ENCODE peak calls at places on chromosome 16, in nine cellular contexts. Y is Peyer's patch, J is lower lobe of right lung, Z is type B pancreatic cell, O is keratinocyte, H is H9, M is nephron progenitor cell, S is uterus, C is AG09309. T is an unnamed sample.

GRCh38 chr16:57744646-57744903 is 9.0 kb downstream of the KATNB1 start:
- DNase-seq in Y (no peak), J (peak), Z (no peak), O (no peak), H (no peak), M (no peak), S (no peak), C (no peak), T (no peak)

GRCh38 chr16:70433456-70434103 is 5.3 kb downstream of the ST3GAL2 start:
- DNase-seq in Y (no peak), J (no peak), Z (no peak), O (no peak), H (no peak), M (no peak), S (peak), C (peak), T (no peak)

GRCh38 chr16:71341881-71342280 is 16.6 kb upstream of the CALB2 start:
- DNase-seq in Y (no peak), J (no peak), Z (no peak), O (no peak), H (no peak), M (no peak), S (no peak), C (no peak), T (no peak)

GRCh38 chr16:8644513-8645140 is 23.1 kb downstream of the METTL22 start:
- DNase-seq in Y (peak), J (peak), Z (no peak), O (no peak), H (no peak), M (no peak), S (no peak), C (no peak), T (no peak)

GRCh38 chr16:82476786-82477185 is 150.0 kb upstream of the CDH13 start:
- DNase-seq in Y (no peak), J (no peak), Z (no peak), O (no peak), H (no peak), M (no peak), S (no peak), C (no peak), T (no peak)

GRCh38 chr16:57916735-57917450 is 54.0 kb downstream of the CNGB1 start:
- DNase-seq in Y (no peak), J (no peak), Z (no peak), O (peak), H (no peak), M (no peak), S (no peak), C (no peak), T (no peak)

GRCh38 chr16:648071-648785 is 937 bp upstream of the WDR90 start:
- DNase-seq in Y (peak), J (peak), Z (no peak), O (no peak), H (peak), M (no peak), S (no peak), C (no peak), T (peak)

GRCh38 chr16:82694239-82694874 is 67.6 kb downstream of the CDH13 start:
- DNase-seq in Y (no peak), J (no peak), Z (no peak), O (peak), H (no peak), M (no peak), S (no peak), C (peak), T (no peak)

GRCh38 chr16:49019826-49020401 is 261.7 kb downstream of the CBLN1 start:
- DNase-seq in Y (no peak), J (no peak), Z (no peak), O (no peak), H (no peak), M (no peak), S (no peak), C (no peak), T (no peak)

GRCh38 chr16:80230328-80231117 is 310.3 kb upstream of the DYNLRB2 start:
- DNase-seq in Y (no peak), J (no peak), Z (no peak), O (no peak), H (no peak), M (no peak), S (no peak), C (no peak), T (no peak)

GRCh38 chr16:316741-317464 is 33.9 kb downstream of the PDIA2 start:
- DNase-seq in Y (no peak), J (no peak), Z (no peak), O (no peak), H (no peak), M (no peak), S (no peak), C (no peak), T (no peak)

GRCh38 chr16:81797443-81797842 is 18.4 kb downstream of the PLCG2 start:
- DNase-seq in Y (peak), J (peak), Z (no peak), O (no peak), H (no peak), M (no peak), S (no peak), C (no peak), T (no peak)

GRCh38 chr16:81779540-81780320 is 639 bp downstream of the PLCG2 start:
- DNase-seq in Y (peak), J (peak), Z (no peak), O (no peak), H (no peak), M (peak), S (no peak), C (no peak), T (no peak)

GRCh38 chr16:52469775-52470174 is 77.2 kb downstream of the TOX3 start:
- DNase-seq in Y (no peak), J (no peak), Z (no peak), O (no peak), H (no peak), M (no peak), S (no peak), C (no peak), T (no peak)

GRCh38 chr16:558298-559020 is 1.7 kb upstream of the PRR35 start:
- DNase-seq in Y (no peak), J (no peak), Z (no peak), O (no peak), H (no peak), M (no peak), S (no peak), C (no peak), T (no peak)

GRCh38 chr16:59632266-59632855 is 898.2 kb upstream of the GOT2 start:
- DNase-seq in Y (no peak), J (no peak), Z (no peak), O (no peak), H (no peak), M (no peak), S (no peak), C (no peak), T (no peak)

GRCh38 chr16:53098526-53099317 is 43.9 kb downstream of the CHD9 start:
- DNase-seq in Y (peak), J (peak), Z (no peak), O (no peak), H (peak), M (peak), S (peak), C (no peak), T (peak)

GRCh38 chr16:81318711-81319110 is 3.9 kb downstream of the GAN start:
- DNase-seq in Y (no peak), J (no peak), Z (no peak), O (no peak), H (no peak), M (no peak), S (no peak), C (no peak), T (no peak)

GRCh38 chr16:66070140-66070887 is 296.2 kb upstream of the CDH5 start:
- DNase-seq in Y (peak), J (peak), Z (no peak), O (no peak), H (no peak), M (no peak), S (peak), C (no peak), T (peak)

GRCh38 chr16:69930117-69930776 is 20.9 kb upstream of the CLEC18A start:
- DNase-seq in Y (peak), J (peak), Z (no peak), O (peak), H (peak), M (peak), S (peak), C (no peak), T (peak)

GRCh38 chr16:3952342-3953131 is 72.0 kb upstream of the CREBBP start:
- DNase-seq in Y (no peak), J (no peak), Z (no peak), O (no peak), H (peak), M (no peak), S (peak), C (no peak), T (no peak)

DNA sequence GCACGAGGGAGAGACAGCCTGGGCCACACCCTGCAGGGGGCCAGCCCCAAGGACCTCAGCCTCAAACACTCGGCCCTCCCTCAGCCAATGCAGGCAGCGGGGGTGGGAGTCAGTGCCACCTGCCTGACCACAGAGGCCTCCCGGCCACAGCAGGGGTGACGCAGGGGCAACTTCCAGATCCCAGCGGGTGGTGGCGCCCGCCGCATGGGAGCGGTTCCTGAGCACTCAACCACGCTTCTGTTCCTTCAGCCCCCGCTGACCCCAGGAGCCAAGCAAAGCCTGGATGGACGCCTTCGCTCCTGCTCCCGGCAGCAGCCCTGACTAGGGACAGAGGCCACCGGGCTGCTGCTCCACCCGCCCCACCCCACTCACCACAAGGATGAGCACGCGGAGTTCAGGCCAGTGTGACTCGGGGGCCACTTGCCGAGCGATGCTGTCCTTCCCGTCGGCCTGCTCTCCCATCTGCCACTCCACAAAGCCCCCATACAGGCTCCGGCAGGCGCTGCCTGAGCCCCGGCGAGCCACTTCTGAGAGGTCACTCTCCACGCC is 5.0 kb upstream of the CYBA start:
- DNase-seq in Y (no peak), J (no peak), Z (no peak), O (no peak), H (no peak), M (no peak), S (no peak), C (no peak), T (no peak)
- TF ChIP-seq CTCF in Y (no peak), J (no peak), Z (no peak), O (no peak), H (no peak), M (no peak), S (no peak), C (no peak), T (no peak)

DNA sequence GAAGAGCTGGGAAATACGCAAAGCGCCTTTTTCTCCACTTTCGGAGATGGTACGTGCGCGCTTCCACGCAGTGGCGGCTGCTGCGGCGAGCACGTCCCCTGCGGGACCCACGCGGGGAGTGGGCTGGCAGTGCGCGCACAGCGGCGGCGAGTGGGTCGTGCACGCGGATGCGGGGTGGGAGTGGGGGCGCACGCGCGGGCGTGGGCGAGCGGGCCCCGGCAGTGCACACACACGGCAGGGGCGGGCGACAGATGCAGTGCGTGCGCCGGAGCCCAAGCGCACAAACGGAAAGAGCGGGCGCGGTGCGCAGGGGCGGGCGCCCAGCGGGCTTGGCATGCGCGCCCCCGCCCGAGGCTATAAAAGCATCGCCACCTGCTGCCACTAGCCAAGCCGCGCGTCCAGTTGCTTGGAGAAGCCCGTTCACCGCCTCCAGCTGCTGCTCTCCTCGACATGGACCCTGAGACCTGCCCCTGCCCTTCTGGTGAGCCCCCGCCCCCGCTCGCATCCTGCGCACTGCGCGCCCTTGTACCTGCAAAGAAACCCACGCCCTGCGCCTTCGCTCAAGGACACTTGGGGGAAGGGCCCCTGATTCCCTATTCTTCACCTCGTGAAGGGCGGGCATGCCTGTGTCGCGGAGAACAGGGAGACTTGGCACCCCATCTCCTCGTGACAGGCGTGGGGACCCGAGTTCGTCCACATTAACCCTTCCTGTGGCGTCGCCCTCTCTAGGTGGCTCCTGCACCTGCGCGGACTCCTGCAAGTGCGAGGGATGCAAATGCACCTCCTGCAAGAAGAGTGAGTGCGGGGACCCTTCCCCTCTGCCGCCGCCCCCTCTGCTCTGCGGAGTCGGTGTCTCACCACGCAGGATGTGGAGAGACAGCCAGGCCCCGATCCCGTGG is at the start of gene MT3:
- DNase-seq in Y (peak), J (no peak), Z (no peak), O (no peak), H (peak), M (peak), S (no peak), C (no peak), T (peak)
- TF ChIP-seq CTCF in Y (no peak), J (no peak), Z (no peak), O (no peak), H (peak), M (no peak), S (no peak), C (no peak), T (no peak)

DNA sequence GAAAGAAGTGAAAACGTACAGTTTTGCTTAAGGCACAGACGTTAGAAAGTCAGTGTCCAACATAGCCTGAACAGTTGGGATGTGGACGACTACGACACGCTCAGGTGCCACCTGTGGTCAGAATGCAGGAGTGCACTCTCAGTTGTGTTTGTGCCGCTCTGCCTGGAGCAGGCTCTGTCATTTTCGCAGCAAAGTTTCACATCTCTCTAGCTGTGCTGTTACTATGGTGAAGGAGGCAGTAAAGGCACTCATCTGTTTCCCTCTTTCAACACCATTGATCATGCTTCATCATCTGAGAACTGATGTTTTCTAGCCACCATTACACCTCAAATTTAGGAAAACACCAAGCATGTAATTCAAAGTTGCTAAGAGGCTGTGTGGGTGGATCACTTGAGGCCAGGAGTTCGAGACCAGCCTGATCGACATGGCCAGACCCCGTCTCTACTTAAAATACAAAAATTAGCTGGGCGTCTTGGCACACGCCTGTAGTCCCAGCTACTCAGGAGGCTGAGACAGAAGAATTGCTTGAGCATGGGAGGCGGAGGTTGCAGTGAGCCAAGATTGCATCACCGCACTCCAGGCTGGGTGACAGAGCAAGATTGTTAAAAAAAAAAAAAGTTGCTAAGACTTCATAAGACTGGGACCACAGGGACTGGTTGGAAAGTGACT is 44.9 kb upstream of the DNAJA2 start:
- DNase-seq in Y (peak), J (no peak), Z (no peak), O (no peak), H (peak), M (peak), S (no peak), C (no peak), T (peak)
- TF ChIP-seq CTCF in Y (peak), J (peak), Z (peak), O (peak), H (peak), M (peak), S (no peak), C (peak), T (no peak)

GRCh38 chr16:87780385-87780989 is 14.7 kb upstream of the KLHDC4 start:
- DNase-seq in Y (peak), J (peak), Z (no peak), O (no peak), H (no peak), M (no peak), S (no peak), C (no peak), T (no peak)
- TF ChIP-seq CTCF in Y (no peak), J (no peak), Z (no peak), O (no peak), H (no peak), M (no peak), S (no peak), C (no peak), T (no peak)

GRCh38 chr16:27169511-27170071 is 33.7 kb upstream of the KDM8 start:
- DNase-seq in Y (peak), J (no peak), Z (no peak), O (peak), H (peak), M (no peak), S (no peak), C (peak), T (no peak)
- TF ChIP-seq CTCF in Y (no peak), J (no peak), Z (peak), O (peak), H (peak), M (no peak), S (no peak), C (peak), T (no peak)

GRCh38 chr16:23595246-23595950 is 718 bp downstream of the NDUFAB1 start:
- DNase-seq in Y (no peak), J (no peak), Z (no peak), O (no peak), H (no peak), M (no peak), S (no peak), C (no peak), T (no peak)

GRCh38 chr16:23595951-23596720 is at the start of gene NDUFAB1:
- DNase-seq in Y (peak), J (peak), Z (peak), O (peak), H (peak), M (peak), S (peak), C (peak), T (peak)

GRCh38 chr16:23594186-23594585 is 1.9 kb downstream of the NDUFAB1 start:
- DNase-seq in Y (no peak), J (no peak), Z (no peak), O (no peak), H (no peak), M (no peak), S (no peak), C (no peak), T (no peak)

GRCh38 chr16:23597003-23597756 is 1.1 kb upstream of the NDUFAB1 start:
- DNase-seq in Y (peak), J (no peak), Z (no peak), O (no peak), H (peak), M (peak), S (no peak), C (no peak), T (no peak)
- TF ChIP-seq CTCF in Y (peak), J (no peak), Z (no peak), O (peak), H (peak), M (no peak), S (no peak), C (no peak), T (no peak)

GRCh38 chr16:73315645-73316044 is 267.7 kb upstream of the ZFHX3 start:
- DNase-seq in Y (no peak), J (no peak), Z (no peak), O (no peak), H (no peak), M (no peak), S (no peak), C (no peak), T (no peak)

GRCh38 chr16:73319747-73320146 is 271.8 kb upstream of the ZFHX3 start:
- DNase-seq in Y (no peak), J (no peak), Z (no peak), O (no peak), H (no peak), M (peak), S (no peak), C (no peak), T (no peak)

GRCh38 chr16:73308776-73309175 is 260.8 kb upstream of the ZFHX3 start:
- DNase-seq in Y (no peak), J (no peak), Z (no peak), O (no peak), H (no peak), M (no peak), S (no peak), C (no peak), T (no peak)

GRCh38 chr16:73311857-73312723 is 264.2 kb upstream of the ZFHX3 start:
- DNase-seq in Y (no peak), J (no peak), Z (no peak), O (no peak), H (no peak), M (no peak), S (no peak), C (no peak), T (no peak)

GRCh38 chr16:73313950-73314349 is 266.0 kb upstream of the ZFHX3 start:
- DNase-seq in Y (no peak), J (no peak), Z (no peak), O (no peak), H (no peak), M (no peak), S (no peak), C (no peak), T (no peak)
- TF ChIP-seq CTCF in Y (no peak), J (no peak), Z (no peak), O (no peak), H (no peak), M (no peak), S (no peak), C (no peak), T (no peak)

DNA sequence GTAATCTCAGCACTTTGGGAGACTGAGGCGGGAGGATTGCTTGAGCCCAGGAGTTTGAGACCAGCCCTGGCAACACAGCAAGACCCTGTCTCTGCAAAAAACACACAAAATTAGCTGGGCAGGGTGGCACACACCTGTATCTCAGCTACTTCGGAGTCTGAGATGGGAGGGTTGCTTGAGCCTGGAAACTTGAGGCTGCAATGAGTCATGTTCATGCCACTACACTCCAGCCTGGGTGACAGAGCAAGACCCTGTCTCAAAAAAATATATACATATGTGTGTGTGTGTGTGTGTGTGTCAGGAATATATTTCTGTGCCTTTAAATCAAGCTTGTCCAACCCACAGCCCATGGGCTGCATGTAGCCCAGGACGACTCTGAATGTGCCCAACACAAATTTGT is 55.2 kb downstream of the CRISPLD2 start:
- DNase-seq in Y (no peak), J (no peak), Z (no peak), O (no peak), H (no peak), M (no peak), S (no peak), C (no peak), T (no peak)
- TF ChIP-seq CTCF in Y (no peak), J (no peak), Z (no peak), O (no peak), H (no peak), M (no peak), S (no peak), C (no peak), T (no peak)

T was measured in prostate gland.